ENCODE peak calls at places on chromosome 5, in four cellular contexts. L, N, S and A are unnamed samples.
A peak's percentile ranks its signal among the peaks of the same experiment; 100 is the strongest.

GRCh38 chr5:107633171-107633901 is 37.4 kb downstream of the EFNA5 start:
- DNase-seq in L (no peak), N (peak; percentile 43), S (no peak), A (no peak)

GRCh38 chr5:175572922-175573321 is 84.9 kb upstream of the HRH2 start:
- DNase-seq in L (no peak), N (no peak), S (no peak), A (no peak)

GRCh38 chr5:13359326-13359725 is 585.2 kb downstream of the DNAH5 start:
- DNase-seq in L (no peak), N (peak; percentile 1), S (no peak), A (no peak)

GRCh38 chr5:50963647-50964584 is 297.5 kb downstream of the PARP8 start:
- DNase-seq in L (no peak), N (no peak), S (no peak), A (peak; percentile 16)

GRCh38 chr5:141806626-141807025 is 71.6 kb downstream of the PCDH1 start:
- DNase-seq in L (no peak), N (no peak), S (no peak), A (no peak)

GRCh38 chr5:64331597-64332277 is 166.1 kb downstream of the RNF180 start:
- DNase-seq in L (no peak), N (no peak), S (no peak), A (no peak)

GRCh38 chr5:128105203-128105602 is 21.6 kb downstream of the SLC12A2 start:
- DNase-seq in L (no peak), N (no peak), S (no peak), A (no peak)

GRCh38 chr5:997001-997474 is 11.6 kb upstream of the NKD2 start:
- DNase-seq in L (peak; percentile 36), N (no peak), S (peak; percentile 70), A (peak; percentile 83)

GRCh38 chr5:102666164-102666951 is 88.7 kb upstream of the PAM start:
- DNase-seq in L (no peak), N (no peak), S (no peak), A (no peak)

GRCh38 chr5:38297830-38298608 is 39.7 kb downstream of the EGFLAM start:
- DNase-seq in L (no peak), N (no peak), S (no peak), A (no peak)

GRCh38 chr5:78236046-78236445 is 58.5 kb downstream of the AP3B1 start:
- DNase-seq in L (no peak), N (no peak), S (no peak), A (no peak)

GRCh38 chr5:161925960-161926359 is 78.0 kb downstream of the GABRA1 start:
- DNase-seq in L (no peak), N (no peak), S (no peak), A (peak; percentile 7)
- H3K4me3 ChIP-seq in L (no peak overlapping the region), N (no peak overlapping the region), S (no peak overlapping the region), A (no peak overlapping the region)

GRCh38 chr5:37086466-37087178 is 162.6 kb downstream of the CPLANE1 start:
- DNase-seq in L (no peak), N (no peak), S (no peak), A (peak; percentile 37)
- TF ChIP-seq MYC in L (no peak), N (no peak), S (no peak), A (no peak)

GRCh38 chr5:159097461-159098284 is 2.0 kb downstream of the EBF1 start:
- DNase-seq in L (no peak), N (no peak), S (no peak), A (no peak)
- TF ChIP-seq MAX in L (no peak), N (no peak), S (no peak), A (no peak)

DNA sequence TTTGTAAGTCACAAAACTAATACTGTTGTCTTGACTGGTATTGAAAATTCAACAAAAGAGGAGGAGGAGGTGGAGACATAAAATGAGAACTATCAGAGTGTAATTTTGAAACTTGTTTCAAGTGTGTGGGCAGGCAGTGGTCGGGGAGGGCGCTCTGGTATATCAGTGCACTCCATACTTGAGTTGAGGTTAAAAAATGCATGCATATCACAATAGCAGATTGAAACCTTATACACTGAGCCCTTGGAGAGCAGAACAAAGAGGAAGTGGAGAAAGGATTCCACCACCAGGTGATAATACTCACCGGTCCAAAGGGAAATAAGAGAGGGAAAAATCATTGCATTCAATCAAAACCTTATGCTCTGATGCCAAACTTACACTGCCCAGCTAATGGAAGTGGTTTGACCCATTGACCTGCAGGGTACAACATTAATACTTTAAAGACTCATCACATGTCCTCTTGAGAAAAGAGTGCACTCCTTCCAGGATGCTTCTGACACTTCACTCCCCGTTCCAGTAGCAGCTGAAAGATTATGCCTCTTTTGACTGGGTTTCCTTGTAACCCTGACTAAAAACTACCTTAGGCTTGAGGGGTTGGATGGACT is 79.5 kb upstream of the FAM169A start:
- DNase-seq in L (no peak), N (no peak), S (no peak), A (no peak)
- H3K4me3 ChIP-seq in L (no peak overlapping the region), N (no peak overlapping the region), S (no peak overlapping the region), A (no peak overlapping the region)

GRCh38 chr5:93909356-93909755 is 168.0 kb upstream of the POU5F2 start:
- DNase-seq in L (no peak), N (peak; percentile 23), S (no peak), A (peak; percentile 23)
- TF ChIP-seq MYC in L (no peak), N (no peak), S (no peak), A (no peak)

GRCh38 chr5:132266031-132266835 is 8.7 kb downstream of the PDLIM4 start:
- DNase-seq in L (no peak), N (no peak), S (no peak), A (no peak)

GRCh38 chr5:132264546-132265335 is 7.2 kb downstream of the PDLIM4 start:
- DNase-seq in L (no peak), N (no peak), S (no peak), A (no peak)

GRCh38 chr5:132266836-132267160 is 9.3 kb downstream of the PDLIM4 start:
- DNase-seq in L (no peak), N (no peak), S (no peak), A (no peak)

GRCh38 chr5:132267166-132267739 is 9.8 kb downstream of the PDLIM4 start:
- DNase-seq in L (no peak), N (no peak), S (no peak), A (no peak)

DNA sequence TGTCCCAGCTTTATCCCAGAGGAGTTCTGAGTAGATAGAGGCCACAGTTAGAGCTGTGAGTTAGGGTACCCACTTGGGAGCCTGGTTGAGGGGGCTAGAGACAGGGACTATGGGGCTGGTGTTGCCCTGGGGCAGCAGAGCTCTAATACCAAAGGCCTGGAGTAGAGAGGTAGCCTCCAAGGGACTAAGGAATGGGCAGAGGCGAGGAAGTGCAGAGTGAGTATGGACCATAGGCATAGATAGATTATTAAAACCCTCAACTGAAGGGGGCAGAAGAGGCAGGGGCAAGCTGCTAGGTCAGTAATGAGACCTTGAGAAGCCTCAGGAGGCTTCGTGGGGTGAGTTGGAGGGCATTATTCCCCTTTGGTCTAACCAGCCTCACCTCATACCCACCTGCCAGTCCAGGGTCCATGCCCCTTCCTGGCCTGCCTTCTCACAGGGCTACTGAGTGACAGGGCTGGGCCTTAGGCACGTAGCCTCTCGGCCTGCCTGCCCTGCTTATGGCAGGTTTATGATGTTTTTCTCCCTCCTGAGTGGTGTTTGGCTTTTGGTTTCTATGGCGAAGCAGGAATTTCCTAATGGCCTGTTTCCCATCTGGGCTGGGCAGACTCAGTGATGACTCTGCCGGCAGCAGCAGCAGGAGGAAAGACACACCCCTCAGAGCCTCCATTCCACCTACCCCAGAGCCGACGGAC is 8.0 kb downstream of the PDLIM4 start:
- DNase-seq in L (peak; percentile 62), N (peak; percentile 98), S (no peak), A (no peak)
- TF ChIP-seq MAX in L (no peak), N (no peak), S (no peak), A (no peak)

DNA sequence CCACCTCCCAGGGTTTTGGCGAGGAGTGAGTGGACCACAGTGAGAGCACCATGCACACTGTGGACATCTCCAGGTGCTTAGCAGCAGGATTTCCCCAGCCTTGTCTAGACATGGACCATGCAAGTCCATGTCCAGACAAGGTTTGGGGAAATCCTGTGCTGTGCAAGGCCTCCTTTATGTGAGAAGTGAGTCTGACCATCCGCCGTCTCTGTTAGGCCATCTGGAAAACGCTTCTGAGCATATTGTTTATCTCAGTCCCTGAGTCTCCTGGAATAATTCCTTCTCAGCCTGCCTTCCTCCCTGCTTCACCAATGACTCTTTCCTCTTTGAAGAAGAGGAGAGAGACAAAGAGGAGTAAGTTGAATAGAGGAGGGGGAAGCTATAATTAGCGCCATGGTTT is 26.1 kb upstream of the TNFAIP8 start:
- DNase-seq in L (no peak), N (no peak), S (no peak), A (no peak)
- H3K4me3 ChIP-seq in L (no peak overlapping the region), N (no peak overlapping the region), S (no peak overlapping the region), A (no peak overlapping the region)

DNA sequence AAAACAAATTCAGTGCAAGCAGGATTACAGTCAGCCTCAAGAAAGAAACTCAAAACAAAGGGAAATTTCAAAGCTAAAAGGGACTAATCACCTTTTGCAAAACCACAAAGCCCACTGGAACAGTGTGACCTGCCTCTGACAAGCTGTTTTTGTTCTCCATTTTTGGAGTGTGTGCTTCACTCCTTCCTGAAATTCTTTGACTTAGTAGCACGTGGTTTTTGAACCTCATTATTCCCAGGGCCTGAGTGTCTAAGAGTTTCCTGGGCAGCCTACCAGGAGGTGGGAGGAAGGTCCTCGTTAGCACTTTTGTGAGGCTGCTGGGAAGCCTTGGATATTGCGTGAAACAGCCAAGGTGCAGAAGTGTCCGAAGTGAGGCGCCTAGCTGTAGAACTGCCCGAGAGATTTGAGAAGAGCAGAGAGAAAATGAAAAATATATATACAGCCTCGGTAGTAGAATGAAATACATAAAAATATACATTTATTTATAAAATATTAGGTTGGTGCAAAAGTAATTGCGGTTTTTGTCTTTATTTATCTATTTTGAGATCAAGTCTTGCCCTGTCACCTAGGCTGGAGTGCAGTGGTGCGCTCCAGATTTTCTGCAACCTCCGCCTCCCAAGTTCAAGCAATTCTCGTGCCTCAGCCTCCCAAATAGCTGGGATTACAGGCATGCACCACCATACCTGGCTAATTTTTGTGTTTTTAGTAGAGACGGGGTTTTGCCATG is 245.9 kb downstream of the MARCHF11 start:
- DNase-seq in L (no peak), N (peak; percentile 87), S (no peak), A (no peak)
- TF ChIP-seq MYC in L (no peak), N (no peak), S (no peak), A (no peak)